ENCODE peak calls at places on chromosomes 2 and 18, in four cellular contexts. O is ovary, U is fibroblast of lung, D is upper lobe of right lung. J is an unnamed sample.

GRCh38 chr2:13536941-13537340 is 820.2 kb downstream of the TRIB2 start:
- DNase-seq in U (no peak), O (no peak), D (no peak), J (no peak)

GRCh38 chr2:99139003-99139402 is 2.5 kb upstream of the C2orf15 start:
- DNase-seq in D (no peak), O (no peak), U (no peak), J (no peak)

GRCh38 chr2:108633379-108633778 is 85.9 kb upstream of the RANBP2 start:
- DNase-seq in O (no peak), U (no peak), D (no peak), J (no peak)

GRCh38 chr2:193518061-193518817 is 1323.5 kb upstream of the TMEFF2 start:
- DNase-seq in O (no peak), U (peak), D (no peak), J (no peak)

GRCh38 chr2:242056785-242057184 is 187.3 kb downstream of the RTP5 start:
- DNase-seq in D (no peak), U (no peak), O (no peak), J (no peak)

GRCh38 chr2:199716807-199717586 is 134.0 kb downstream of the FTCDNL1 start:
- DNase-seq in U (peak), O (no peak), D (no peak), J (no peak)

GRCh38 chr2:8549273-8549922 is 132.5 kb upstream of the ID2 start:
- DNase-seq in U (no peak), D (no peak), O (no peak), J (no peak)

GRCh38 chr2:212227755-212228154 is 310.8 kb downstream of the ERBB4 start:
- DNase-seq in U (peak), D (no peak), O (no peak), J (no peak)

GRCh38 chr2:95386031-95386430 is 16.5 kb upstream of the FAHD2A start:
- DNase-seq in O (no peak), U (no peak), D (no peak), J (no peak)

GRCh38 chr2:240259924-240260529 is 119.6 kb upstream of the OTOS start:
- DNase-seq in D (no peak), U (no peak), O (peak), J (no peak)

GRCh38 chr2:18976112-18976961 is 382.1 kb downstream of the OSR1 start:
- DNase-seq in O (no peak), U (peak), D (no peak), J (no peak)

GRCh38 chr2:103268841-103269498 is 507.1 kb downstream of the TMEM182 start:
- DNase-seq in D (no peak), O (no peak), U (no peak), J (no peak)

GRCh38 chr2:25373269-25373981 is 31.7 kb upstream of the DNMT3A start:
- DNase-seq in O (peak), D (peak), U (no peak), J (no peak)

GRCh38 chr18:79720359-79720733 is 40.7 kb downstream of the CTDP1 start:
- DNase-seq in D (no peak), O (no peak), U (no peak), J (no peak)

GRCh38 chr18:24395049-24395780 is 2.4 kb downstream of the OSBPL1A start:
- DNase-seq in D (no peak), U (no peak), O (no peak), J (no peak)

GRCh38 chr18:62637807-62638687 is 77.3 kb upstream of the PHLPP1 start:
- DNase-seq in O (no peak), D (no peak), U (no peak), J (no peak)

GRCh38 chr2:68589963-68590362 is 53.4 kb upstream of the PROKR1 start:
- DNase-seq in U (no peak), D (no peak), O (no peak), J (no peak)

GRCh38 chr2:120239488-120240287 is 13.0 kb upstream of the RALB start:
- DNase-seq in D (no peak), O (peak), U (peak), J (no peak)

GRCh38 chr18:76353500-76353899 is 141.5 kb downstream of the ZNF516 start:
- DNase-seq in U (no peak), D (no peak), O (no peak), J (no peak)

GRCh38 chr2:101253013-101253712 is 477 bp downstream of the CNOT11 start:
- DNase-seq in U (peak), D (peak), O (peak), J (no peak)

GRCh38 chr18:48024009-48024512 is 93.6 kb upstream of the SMAD2 start:
- DNase-seq in D (peak), O (no peak), U (no peak), J (no peak)

GRCh38 chr2:237309416-237309815 is 104.5 kb downstream of the COL6A3 start:
- DNase-seq in D (no peak), O (no peak), U (peak), J (no peak)

GRCh38 chr2:18047896-18048657 is 169.6 kb downstream of the KCNS3 start:
- DNase-seq in U (peak), O (no peak), D (no peak), J (no peak)

GRCh38 chr18:73752546-73752945 is 395.1 kb downstream of the FBXO15 start:
- DNase-seq in U (peak), O (no peak), D (no peak), J (no peak)

GRCh38 chr2:211387734-211388133 is 831.3 kb downstream of the CPS1 start:
- DNase-seq in D (no peak), O (no peak), U (no peak), J (no peak)

GRCh38 chr2:207473203-207473865 is 56.4 kb upstream of the CREB1 start:
- DNase-seq in D (no peak), O (peak), U (peak), J (peak)

GRCh38 chr18:30828700-30829099 is 213.8 kb downstream of the DSC3 start:
- DNase-seq in O (no peak), U (no peak), D (no peak), J (no peak)

GRCh38 chr18:23883277-23883790 is 131.2 kb upstream of the TTC39C start:
- DNase-seq in D (no peak), O (no peak), U (no peak), J (no peak)

GRCh38 chr18:38698108-38698507 is 1132.5 kb upstream of the CELF4 start:
- DNase-seq in O (no peak), U (no peak), D (no peak), J (no peak)

GRCh38 chr2:127154396-127154795 is 47.4 kb upstream of the BIN1 start:
- DNase-seq in O (no peak), D (no peak), U (no peak), J (no peak)

GRCh38 chr2:236661064-236661761 is 91.6 kb downstream of the ACKR3 start:
- DNase-seq in O (no peak), D (no peak), U (peak), J (no peak)

GRCh38 chr18:35522130-35522959 is 24.6 kb upstream of the INO80C start:
- DNase-seq in U (no peak), O (no peak), D (no peak), J (no peak)

GRCh38 chr2:53949457-53949856 is 21.3 kb downstream of the PSME4 start:
- DNase-seq in U (peak), D (no peak), O (no peak), J (no peak)

DNA sequence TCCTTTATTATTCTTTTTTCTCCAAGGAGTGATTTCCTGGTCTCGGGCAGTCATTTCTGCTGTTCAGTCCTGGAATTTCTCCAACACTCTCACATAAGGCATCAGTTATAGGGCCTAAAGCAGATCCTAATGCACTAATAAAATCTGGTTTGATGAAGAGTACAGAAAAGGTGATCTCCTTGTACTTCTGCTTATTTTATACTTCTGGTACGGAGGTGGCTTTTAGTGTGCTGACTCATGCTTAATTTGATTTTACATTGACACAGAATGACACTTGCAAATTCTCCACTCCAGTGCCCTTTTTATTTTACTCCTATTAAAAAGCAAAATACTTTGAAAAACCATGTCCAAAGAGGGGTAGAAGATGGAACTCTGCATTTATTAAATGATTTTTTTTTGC is 157.4 kb downstream of the DOK6 start:
- DNase-seq in U (no peak), O (no peak), D (no peak), J (no peak)
- H3K27ac ChIP-seq in U (no peak), O (no peak), D (no peak), J (peak)

DNA sequence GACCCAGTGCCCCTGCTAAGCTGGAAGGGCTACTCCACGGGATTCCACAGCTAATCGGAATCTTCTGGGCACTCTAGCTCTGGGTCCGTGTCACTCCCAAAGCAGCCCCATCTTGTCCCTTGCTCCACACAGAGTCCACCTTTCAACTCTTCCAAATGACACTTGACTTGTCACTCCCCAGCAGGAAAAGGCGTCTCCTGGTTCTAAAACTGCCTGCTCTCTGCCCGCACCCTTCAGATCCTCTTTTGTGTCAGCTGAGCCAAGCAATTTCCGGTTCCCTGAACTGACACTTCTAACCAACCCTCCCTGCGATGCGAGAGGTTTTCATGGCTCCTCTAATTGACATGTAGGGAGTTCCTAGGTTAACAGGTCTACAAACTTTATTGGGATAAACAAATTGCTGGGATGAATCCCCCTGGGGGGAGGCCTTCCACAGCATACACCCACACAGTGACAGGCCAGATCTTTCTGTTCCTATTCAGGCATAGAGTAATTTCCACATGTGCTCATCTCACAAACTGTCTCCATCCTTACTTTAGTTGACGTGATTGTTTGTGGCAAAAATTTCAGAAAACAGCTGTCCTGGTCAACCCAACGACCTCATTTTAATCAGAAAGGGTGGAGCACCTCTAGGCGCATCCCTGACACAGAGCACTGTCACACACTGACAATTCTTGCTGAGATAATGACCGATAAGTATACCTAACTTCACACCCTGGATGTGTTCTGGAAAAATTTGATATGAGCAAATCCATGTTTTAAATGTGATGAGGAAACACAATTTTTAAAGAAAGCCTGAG is 104.9 kb downstream of the RBMS1 start:
- DNase-seq in U (no peak), D (no peak), O (no peak), J (no peak)
- H3K27ac ChIP-seq in U (peak), D (peak), O (peak), J (peak)

DNA sequence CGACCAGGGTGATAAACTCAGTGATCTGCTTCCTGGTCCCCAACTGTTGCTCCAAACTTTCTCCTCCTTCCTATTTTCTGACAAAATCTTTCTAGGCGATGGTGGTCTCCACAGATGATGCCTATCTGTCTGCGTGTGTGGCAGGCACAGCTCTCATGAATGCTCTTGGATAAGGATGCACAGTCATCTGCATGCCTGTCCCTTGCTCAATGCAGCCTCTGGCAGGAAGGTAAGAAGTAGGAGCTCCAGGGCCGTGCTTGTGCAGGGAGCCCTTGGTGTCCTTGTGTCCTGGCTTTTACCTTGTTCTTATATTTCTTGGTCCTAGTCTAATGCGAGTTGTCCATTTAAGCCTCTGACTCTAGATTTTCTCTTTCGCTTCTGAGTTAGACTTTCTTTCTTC is 57.5 kb downstream of the INSIG2 start:
- DNase-seq in U (no peak), D (no peak), O (no peak), J (no peak)
- H3K27ac ChIP-seq in U (no peak), D (no peak), O (no peak), J (no peak)

DNA sequence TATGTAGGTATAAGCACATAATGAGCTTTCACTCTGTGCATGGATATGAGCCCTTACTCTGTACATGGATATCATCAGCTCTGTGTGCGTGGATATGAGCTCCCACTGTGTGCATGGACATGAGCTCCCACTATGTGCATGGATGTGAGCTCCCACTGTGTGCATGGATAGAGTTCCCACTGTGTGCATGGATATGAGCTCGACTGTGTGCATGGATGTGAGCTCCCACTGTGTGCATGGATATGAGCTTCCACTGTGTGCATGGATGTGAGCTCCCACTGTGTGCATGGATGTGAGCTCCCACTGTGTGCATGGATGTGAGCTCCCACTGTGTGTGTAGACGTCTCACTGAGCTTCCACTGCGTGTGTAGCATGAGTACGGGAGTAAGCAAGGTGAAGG is 149.3 kb upstream of the ALKAL2 start:
- DNase-seq in O (no peak), D (no peak), U (no peak), J (no peak)
- H3K27ac ChIP-seq in O (no peak), D (no peak), U (no peak), J (no peak)

GRCh38 chr2:231715499-231715837 is 7.1 kb downstream of the PTMA start:
- DNase-seq in O (no peak), D (no peak), U (no peak), J (no peak)

GRCh38 chr2:231716641-231717280 is 8.4 kb downstream of the PTMA start:
- DNase-seq in O (no peak), U (peak), D (no peak), J (no peak)

GRCh38 chr2:231715988-231716616 is 7.8 kb downstream of the PTMA start:
- DNase-seq in U (peak), O (no peak), D (no peak), J (no peak)

GRCh38 chr2:231718799-231719198 is 10.5 kb downstream of the PTMA start:
- DNase-seq in U (no peak), O (no peak), D (peak), J (no peak)

DNA sequence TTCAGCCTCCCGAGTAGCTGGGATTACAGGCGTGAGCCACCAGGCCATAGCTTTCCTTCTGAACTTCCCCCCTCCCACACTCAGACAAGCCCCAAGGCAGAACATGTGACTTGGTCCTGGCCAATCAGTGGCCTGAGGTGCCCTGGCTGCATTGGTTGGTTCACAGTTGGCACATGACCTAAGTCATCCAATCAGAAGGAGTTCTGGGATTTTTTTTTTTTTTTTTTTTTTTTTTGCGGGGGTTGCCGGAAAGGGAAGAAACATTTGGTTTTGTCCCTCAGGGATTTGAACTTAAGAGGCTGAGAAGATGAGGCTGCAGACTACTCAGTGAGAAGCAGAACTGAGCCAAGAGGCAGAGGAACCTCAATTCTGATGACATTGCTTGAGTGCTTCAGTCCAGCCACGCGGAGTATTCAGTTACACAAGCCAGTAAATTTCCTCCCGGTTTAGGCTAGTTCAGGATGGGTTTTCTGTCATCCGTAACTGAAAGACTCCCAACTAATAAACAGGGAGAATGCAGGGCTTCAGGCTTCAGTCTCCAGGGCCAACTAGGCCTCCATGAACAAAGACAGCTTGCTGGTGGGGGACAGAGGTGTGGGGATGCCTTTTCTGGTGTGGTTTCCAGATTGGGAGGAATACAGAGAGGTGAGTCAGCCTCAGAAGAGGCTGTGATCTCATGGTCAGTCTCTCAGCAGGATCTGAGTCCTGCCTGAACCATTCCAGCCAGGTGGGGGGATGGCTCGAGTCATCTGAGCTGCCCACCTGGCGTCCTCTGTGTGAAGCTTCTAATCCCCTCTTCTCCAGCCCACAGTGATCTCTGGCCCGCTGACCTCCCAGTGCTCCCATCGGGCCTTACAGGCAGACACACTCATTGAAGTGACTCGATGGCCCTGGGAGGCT is 9.2 kb downstream of the PTMA start:
- DNase-seq in O (no peak), D (peak), U (peak), J (no peak)
- H3K27ac ChIP-seq in O (no peak), D (peak), U (no peak), J (no peak)

GRCh38 chr2:29110916-29111315 is 4.3 kb upstream of the CLIP4 start:
- DNase-seq in U (peak), D (no peak), O (no peak), J (no peak)
- H3K27ac ChIP-seq in U (no peak), D (no peak), O (no peak), J (peak)

DNA sequence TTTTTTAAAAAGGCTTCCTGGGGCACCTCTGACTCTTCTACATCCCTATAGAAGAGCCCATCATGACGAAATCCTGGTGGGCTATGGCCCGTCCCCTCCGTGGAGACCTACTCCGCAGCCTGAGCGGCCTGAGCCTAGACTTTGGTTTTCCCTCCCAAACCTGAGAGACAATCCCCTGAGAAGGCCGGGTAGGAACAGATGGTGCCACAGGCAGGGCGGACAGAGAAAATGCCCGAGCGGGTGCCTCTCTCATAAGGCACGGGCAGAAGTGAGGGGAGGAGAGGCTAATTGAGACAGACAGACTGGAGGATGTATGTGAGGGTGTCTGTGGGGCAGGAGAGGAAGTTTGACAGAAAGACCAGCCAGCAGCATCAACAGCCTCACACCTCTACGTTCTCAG is 20.2 kb upstream of the SFXN5 start:
- DNase-seq in U (no peak), D (no peak), O (no peak), J (no peak)
- H3K27ac ChIP-seq in U (no peak), D (no peak), O (no peak), J (no peak)

DNA sequence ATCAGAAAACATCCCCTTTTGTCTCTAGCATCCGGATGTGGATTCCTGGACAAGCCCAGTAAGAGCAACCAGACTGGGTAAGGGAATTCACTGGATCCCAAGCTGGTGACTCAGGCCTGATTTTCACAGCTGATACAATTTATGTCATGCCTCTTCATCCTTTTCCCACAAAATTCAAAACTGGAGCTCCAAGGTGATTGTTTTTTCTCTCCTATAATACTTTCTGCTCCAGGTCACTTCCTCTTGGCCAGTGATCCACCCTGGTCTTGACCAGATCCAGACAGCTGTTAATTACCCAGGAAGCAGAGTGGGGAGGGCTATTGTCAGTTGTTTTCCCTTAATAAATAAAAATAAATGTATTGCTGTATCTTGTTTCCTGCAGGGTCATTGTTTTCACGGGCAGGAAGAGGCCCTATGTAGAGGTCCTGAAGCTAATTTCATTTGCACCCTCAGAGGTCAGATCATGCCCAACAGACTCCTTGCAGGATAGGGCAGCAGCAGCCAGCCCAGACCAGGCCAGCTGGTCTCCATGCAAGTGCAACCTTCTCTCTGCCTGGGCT is 57.6 kb downstream of the EVA1A start:
- DNase-seq in D (no peak), O (no peak), U (peak), J (no peak)
- H3K27ac ChIP-seq in D (no peak), O (no peak), U (peak), J (no peak)

DNA sequence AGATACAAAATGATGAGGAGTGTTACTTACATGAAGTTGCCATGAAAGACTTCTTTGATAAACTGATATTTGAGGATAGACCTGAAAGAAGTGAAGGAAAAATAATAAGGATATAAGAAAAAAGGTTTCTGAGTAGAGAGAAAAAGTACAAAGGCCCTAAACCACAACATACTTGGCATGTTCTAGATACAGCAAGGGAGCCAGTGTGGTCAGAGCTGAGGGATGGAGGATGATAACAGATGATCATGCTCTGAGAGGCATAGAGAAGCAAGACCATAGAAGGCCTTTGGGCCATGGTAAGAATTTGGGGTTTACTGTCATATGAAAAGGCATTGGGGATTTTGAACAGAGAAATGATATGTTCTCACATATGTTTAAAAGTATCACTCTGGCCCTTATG is 424.1 kb upstream of the CHST9 start:
- DNase-seq in U (peak), D (no peak), O (no peak), J (no peak)
- H3K27ac ChIP-seq in U (no peak), D (no peak), O (no peak), J (no peak)